ENCODE peak calls at places on chromosome 7, in nine cellular contexts. C is T-helper 2 cell; J is NCI-H1436; L is NCI-H1694 treated with DMSO at 0.1 percent for 48 hours; R is activated CD4-positive, alpha-beta T cell treated with anti-CD3 and anti-CD28 coated beads for 24 hours; F is activated T-helper 9 cell treated with anti-CD3 and anti-CD28 coated beads, Interleukin-2, amount 50 U/mL, for 16 hours; W is EH; I is activated CD8-positive, alpha-beta memory T cell treated with anti-CD3 and anti-CD28 coated beads for 4 hours; O is CD4-positive, CD25-positive, alpha-beta regulatory T cell. V is an unnamed sample.
A peak's percentile ranks its signal among the peaks of the same experiment; 100 is the strongest.

GRCh38 chr7:129896568-129897382 is 56.0 kb downstream of the UBE2H start:
- DNase-seq in C (no peak), J (no peak), L (no peak), R (no peak), F (no peak), W (peak; percentile 81), I (no peak), O (no peak), V (no peak)

GRCh38 chr7:149788300-149788851 is 15.0 kb upstream of the ZNF467 start:
- DNase-seq in C (no peak), J (no peak), L (no peak), R (no peak), F (no peak), W (no peak), I (no peak), O (no peak), V (no peak)

GRCh38 chr7:153002164-153002563 is 242.6 kb downstream of the ACTR3B start:
- DNase-seq in C (no peak), J (no peak), L (no peak), R (no peak), F (no peak), W (no peak), I (no peak), O (no peak), V (no peak)

GRCh38 chr7:10919923-10920322 is 53.7 kb upstream of the PHF14 start:
- DNase-seq in C (no peak), J (no peak), L (no peak), R (no peak), F (no peak), W (no peak), I (no peak), O (no peak), V (no peak)

GRCh38 chr7:136869006-136869961 is 832 bp downstream of the CHRM2 start:
- DNase-seq in C (no peak), J (no peak), L (no peak), R (no peak), F (no peak), W (peak; percentile 24), I (no peak), O (no peak), V (peak; percentile 43)

GRCh38 chr7:110943686-110944350 is 147.1 kb upstream of the LRRN3 start:
- DNase-seq in C (no peak), J (no peak), L (no peak), R (no peak), F (no peak), W (peak; percentile 93), I (no peak), O (no peak), V (no peak)

GRCh38 chr7:141464551-141464950 is 86.7 kb upstream of the AGK start:
- DNase-seq in C (no peak), J (no peak), L (no peak), R (no peak), F (no peak), W (no peak), I (no peak), O (no peak), V (peak; percentile 34)

GRCh38 chr7:77897004-77897547 is 98.5 kb downstream of the PHTF2 start:
- DNase-seq in C (no peak), J (no peak), L (no peak), R (no peak), F (no peak), W (no peak), I (no peak), O (no peak), V (no peak)

GRCh38 chr7:19665399-19666008 is 43.3 kb downstream of the POLR1F start:
- DNase-seq in C (peak; percentile 0), J (no peak), L (peak; percentile 58), R (no peak), F (no peak), W (peak; percentile 29), I (no peak), O (peak; percentile 20), V (peak; percentile 65)

GRCh38 chr7:286278-286677 is 3.7 kb upstream of the FOXL3 start:
- DNase-seq in C (no peak), J (no peak), L (no peak), R (no peak), F (no peak), W (no peak), I (no peak), O (no peak), V (no peak)

GRCh38 chr7:50422858-50423257 is 27.3 kb downstream of the FIGNL1 start:
- DNase-seq in C (no peak), J (no peak), L (no peak), R (no peak), F (no peak), W (no peak), I (no peak), O (no peak), V (no peak)

GRCh38 chr7:102111063-102111757 is 175.5 kb upstream of the SH2B2 start:
- DNase-seq in C (no peak), J (no peak), L (no peak), R (no peak), F (no peak), W (no peak), I (no peak), O (no peak), V (no peak)

GRCh38 chr7:157652161-157652953 is 315.6 kb downstream of the DNAJB6 start:
- DNase-seq in C (no peak), J (no peak), L (no peak), R (no peak), F (no peak), W (no peak), I (no peak), O (no peak), V (no peak)

GRCh38 chr7:118575393-118575948 is 351.0 kb downstream of the ANKRD7 start:
- DNase-seq in C (no peak), J (no peak), L (no peak), R (no peak), F (no peak), W (no peak), I (no peak), O (no peak), V (no peak)

GRCh38 chr7:81583882-81584533 is 185.8 kb downstream of the HGF start:
- DNase-seq in C (no peak), J (no peak), L (no peak), R (no peak), F (no peak), W (peak; percentile 31), I (no peak), O (no peak), V (peak; percentile 64)

GRCh38 chr7:85773116-85773783 is 586.4 kb upstream of the SEMA3D start:
- DNase-seq in C (no peak), J (no peak), L (no peak), R (no peak), F (no peak), W (peak; percentile 66), I (no peak), O (no peak), V (no peak)

GRCh38 chr7:46930336-46930735 is 651.6 kb downstream of the TNS3 start:
- DNase-seq in C (no peak), J (no peak), L (no peak), R (no peak), F (no peak), W (peak; percentile 96), I (no peak), O (no peak), V (peak; percentile 91)

GRCh38 chr7:16915405-16915804 is 33.6 kb upstream of the AGR3 start:
- DNase-seq in C (no peak), J (no peak), L (no peak), R (no peak), F (no peak), W (peak; percentile 94), I (no peak), O (no peak), V (peak; percentile 89)

GRCh38 chr7:151130741-151131157 is 36.7 kb downstream of the GBX1 start:
- DNase-seq in C (no peak), J (no peak), L (no peak), R (no peak), F (no peak), W (no peak), I (no peak), O (no peak), V (no peak)

GRCh38 chr7:24905996-24906770 is 73.8 kb downstream of the OSBPL3 start:
- DNase-seq in C (no peak), J (no peak), L (no peak), R (no peak), F (no peak), W (peak; percentile 63), I (no peak), O (no peak), V (no peak)

GRCh38 chr7:142542938-142543337 is 206.3 kb upstream of the PRSS1 start:
- DNase-seq in C (no peak), J (no peak), L (no peak), R (no peak), F (no peak), W (peak; percentile 70), I (no peak), O (no peak), V (peak; percentile 89)

GRCh38 chr7:11328309-11328708 is 354.6 kb downstream of the PHF14 start:
- DNase-seq in C (no peak), J (no peak), L (peak; percentile 43), R (no peak), F (no peak), W (no peak), I (no peak), O (no peak), V (no peak)

GRCh38 chr7:4006687-4007086 is 675.4 kb upstream of the FOXK1 start:
- DNase-seq in C (no peak), J (no peak), L (no peak), R (no peak), F (no peak), W (no peak), I (no peak), O (no peak), V (no peak)

GRCh38 chr7:137661634-137662033 is 185.1 kb downstream of the DGKI start:
- DNase-seq in C (no peak), J (no peak), L (no peak), R (no peak), F (no peak), W (peak; percentile 33), I (no peak), O (no peak), V (no peak)

GRCh38 chr7:140475747-140476333 is 3.5 kb downstream of the MKRN1 start:
- DNase-seq in C (peak; percentile 27), J (peak; percentile 25), L (peak; percentile 65), R (peak; percentile 25), F (no peak), W (peak; percentile 53), I (peak; percentile 5), O (peak; percentile 63), V (peak; percentile 62)

GRCh38 chr7:121397346-121397745 is 1.2 kb upstream of the FAM3C start:
- DNase-seq in C (no peak), J (no peak), L (no peak), R (no peak), F (no peak), W (no peak), I (no peak), O (no peak), V (no peak)

GRCh38 chr7:66859794-66860645 is 61.0 kb upstream of the TMEM248 start:
- DNase-seq in C (no peak), J (no peak), L (no peak), R (peak; percentile 36), F (no peak), W (no peak), I (no peak), O (peak; percentile 15), V (peak; percentile 46)

V was measured in myocyte.